ENCODE peak calls at places on chromosomes 1 and 21, in six cellular contexts. One of them, this sample, is unnamed.

GRCh38 chr1:60152886-60153285 is 79.3 kb upstream of the C1orf87 start:
- DNase-seq in HepG2: no peak
- DNase-seq in neural progenitor cell: no peak
- DNase-seq in fibroblast of lung: no peak
- DNase-seq in mammary epithelial cell: no peak
- DNase-seq in SK-N-SH: no peak
- DNase-seq in this sample: no peak

GRCh38 chr1:155184835-155185782 is 11.5 kb downstream of the TRIM46 start:
- DNase-seq in HepG2: no peak
- DNase-seq in neural progenitor cell: no peak
- DNase-seq in fibroblast of lung: no peak
- DNase-seq in mammary epithelial cell: no peak
- DNase-seq in SK-N-SH: peak
- DNase-seq in this sample: no peak

GRCh38 chr1:184223216-184223615 is 163.6 kb upstream of the C1orf21 start:
- DNase-seq in HepG2: no peak
- DNase-seq in neural progenitor cell: no peak
- DNase-seq in fibroblast of lung: no peak
- DNase-seq in mammary epithelial cell: no peak
- DNase-seq in SK-N-SH: no peak
- DNase-seq in this sample: no peak

GRCh38 chr1:210251680-210252490 is 19.3 kb downstream of the SERTAD4 start:
- DNase-seq in HepG2: no peak
- DNase-seq in neural progenitor cell: peak
- DNase-seq in fibroblast of lung: no peak
- DNase-seq in mammary epithelial cell: no peak
- DNase-seq in SK-N-SH: no peak
- DNase-seq in this sample: no peak

GRCh38 chr1:97041011-97041410 is 319.4 kb downstream of the PTBP2 start:
- DNase-seq in HepG2: no peak
- DNase-seq in neural progenitor cell: no peak
- DNase-seq in fibroblast of lung: no peak
- DNase-seq in mammary epithelial cell: no peak
- DNase-seq in SK-N-SH: no peak
- DNase-seq in this sample: no peak

GRCh38 chr1:29630756-29631155 is 394.4 kb downstream of the PTPRU start:
- DNase-seq in HepG2: no peak
- DNase-seq in neural progenitor cell: no peak
- DNase-seq in fibroblast of lung: no peak
- DNase-seq in mammary epithelial cell: no peak
- DNase-seq in SK-N-SH: no peak
- DNase-seq in this sample: no peak

GRCh38 chr1:201295346-201295745 is 12.0 kb downstream of the PKP1 start:
- DNase-seq in HepG2: no peak
- DNase-seq in neural progenitor cell: peak
- DNase-seq in fibroblast of lung: no peak
- DNase-seq in mammary epithelial cell: no peak
- DNase-seq in SK-N-SH: no peak
- DNase-seq in this sample: no peak

GRCh38 chr1:212941452-212941851 is 8.9 kb upstream of the VASH2 start:
- DNase-seq in HepG2: no peak
- DNase-seq in neural progenitor cell: no peak
- DNase-seq in fibroblast of lung: no peak
- DNase-seq in mammary epithelial cell: no peak
- DNase-seq in SK-N-SH: no peak
- DNase-seq in this sample: no peak

GRCh38 chr1:23657659-23658275 is 33.8 kb upstream of the RPL11 start:
- DNase-seq in HepG2: peak
- DNase-seq in neural progenitor cell: peak
- DNase-seq in fibroblast of lung: peak
- DNase-seq in mammary epithelial cell: peak
- DNase-seq in SK-N-SH: peak
- DNase-seq in this sample: no peak

GRCh38 chr1:160672789-160673695 is 26.2 kb upstream of the SLAMF1 start:
- DNase-seq in HepG2: no peak
- DNase-seq in neural progenitor cell: no peak
- DNase-seq in fibroblast of lung: no peak
- DNase-seq in mammary epithelial cell: no peak
- DNase-seq in SK-N-SH: no peak
- DNase-seq in this sample: no peak

GRCh38 chr1:114482585-114482984 is 28.4 kb downstream of the TRIM33 start:
- DNase-seq in HepG2: no peak
- DNase-seq in neural progenitor cell: no peak
- DNase-seq in fibroblast of lung: no peak
- DNase-seq in mammary epithelial cell: no peak
- DNase-seq in SK-N-SH: no peak
- DNase-seq in this sample: no peak

GRCh38 chr1:235056937-235057336 is 71.7 kb downstream of the TOMM20 start:
- DNase-seq in HepG2: no peak
- DNase-seq in neural progenitor cell: no peak
- DNase-seq in fibroblast of lung: no peak
- DNase-seq in mammary epithelial cell: peak
- DNase-seq in SK-N-SH: no peak
- DNase-seq in this sample: peak

GRCh38 chr1:25954371-25954938 is 43.4 kb downstream of the PAFAH2 start:
- DNase-seq in HepG2: no peak
- DNase-seq in neural progenitor cell: no peak
- DNase-seq in fibroblast of lung: no peak
- DNase-seq in mammary epithelial cell: peak
- DNase-seq in SK-N-SH: no peak
- DNase-seq in this sample: no peak

GRCh38 chr1:113980120-113980519 is 846 bp downstream of the OLFML3 start:
- DNase-seq in HepG2: no peak
- DNase-seq in neural progenitor cell: no peak
- DNase-seq in fibroblast of lung: peak
- DNase-seq in mammary epithelial cell: no peak
- DNase-seq in SK-N-SH: no peak
- DNase-seq in this sample: no peak

GRCh38 chr21:40385883-40386282 is 461.1 kb downstream of the DSCAM start:
- DNase-seq in HepG2: no peak
- DNase-seq in neural progenitor cell: no peak
- DNase-seq in fibroblast of lung: no peak
- DNase-seq in mammary epithelial cell: no peak
- DNase-seq in SK-N-SH: no peak
- DNase-seq in this sample: no peak

GRCh38 chr1:84869750-84870149 is 23.3 kb downstream of the LPAR3 start:
- DNase-seq in HepG2: no peak
- DNase-seq in neural progenitor cell: no peak
- DNase-seq in fibroblast of lung: peak
- DNase-seq in mammary epithelial cell: peak
- DNase-seq in SK-N-SH: no peak
- DNase-seq in this sample: no peak

GRCh38 chr21:29258626-29259335 is 39.9 kb upstream of the BACH1 start:
- DNase-seq in HepG2: peak
- DNase-seq in neural progenitor cell: no peak
- DNase-seq in fibroblast of lung: peak
- DNase-seq in mammary epithelial cell: peak
- DNase-seq in SK-N-SH: no peak
- DNase-seq in this sample: peak

GRCh38 chr1:176816232-176816631 is 348.3 kb downstream of the ASTN1 start:
- DNase-seq in HepG2: no peak
- DNase-seq in neural progenitor cell: no peak
- DNase-seq in fibroblast of lung: no peak
- DNase-seq in mammary epithelial cell: no peak
- DNase-seq in SK-N-SH: no peak
- DNase-seq in this sample: no peak

GRCh38 chr21:26965567-26966359 is 1.1 kb downstream of the ADAMTS5 start:
- DNase-seq in HepG2: no peak
- DNase-seq in neural progenitor cell: peak
- DNase-seq in fibroblast of lung: no peak
- DNase-seq in mammary epithelial cell: peak
- DNase-seq in SK-N-SH: peak
- DNase-seq in this sample: no peak

GRCh38 chr1:147273409-147274307 is 31.2 kb downstream of the CHD1L start:
- DNase-seq in HepG2: peak
- DNase-seq in neural progenitor cell: peak
- DNase-seq in fibroblast of lung: peak
- DNase-seq in mammary epithelial cell: peak
- DNase-seq in SK-N-SH: peak
- DNase-seq in this sample: peak

GRCh38 chr1:226986496-226987178 is 46.5 kb downstream of the COQ8A start:
- DNase-seq in HepG2: no peak
- DNase-seq in neural progenitor cell: no peak
- DNase-seq in fibroblast of lung: no peak
- DNase-seq in mammary epithelial cell: no peak
- DNase-seq in SK-N-SH: no peak
- DNase-seq in this sample: no peak

GRCh38 chr1:185499986-185500626 is 183.1 kb upstream of the IVNS1ABP start:
- DNase-seq in HepG2: no peak
- DNase-seq in neural progenitor cell: no peak
- DNase-seq in fibroblast of lung: peak
- DNase-seq in mammary epithelial cell: peak
- DNase-seq in SK-N-SH: no peak
- DNase-seq in this sample: peak

GRCh38 chr1:217089239-217090014 is 366.2 kb upstream of the ESRRG start:
- DNase-seq in HepG2: no peak
- DNase-seq in neural progenitor cell: peak
- DNase-seq in fibroblast of lung: peak
- DNase-seq in mammary epithelial cell: peak
- DNase-seq in SK-N-SH: peak
- DNase-seq in this sample: no peak

DNA sequence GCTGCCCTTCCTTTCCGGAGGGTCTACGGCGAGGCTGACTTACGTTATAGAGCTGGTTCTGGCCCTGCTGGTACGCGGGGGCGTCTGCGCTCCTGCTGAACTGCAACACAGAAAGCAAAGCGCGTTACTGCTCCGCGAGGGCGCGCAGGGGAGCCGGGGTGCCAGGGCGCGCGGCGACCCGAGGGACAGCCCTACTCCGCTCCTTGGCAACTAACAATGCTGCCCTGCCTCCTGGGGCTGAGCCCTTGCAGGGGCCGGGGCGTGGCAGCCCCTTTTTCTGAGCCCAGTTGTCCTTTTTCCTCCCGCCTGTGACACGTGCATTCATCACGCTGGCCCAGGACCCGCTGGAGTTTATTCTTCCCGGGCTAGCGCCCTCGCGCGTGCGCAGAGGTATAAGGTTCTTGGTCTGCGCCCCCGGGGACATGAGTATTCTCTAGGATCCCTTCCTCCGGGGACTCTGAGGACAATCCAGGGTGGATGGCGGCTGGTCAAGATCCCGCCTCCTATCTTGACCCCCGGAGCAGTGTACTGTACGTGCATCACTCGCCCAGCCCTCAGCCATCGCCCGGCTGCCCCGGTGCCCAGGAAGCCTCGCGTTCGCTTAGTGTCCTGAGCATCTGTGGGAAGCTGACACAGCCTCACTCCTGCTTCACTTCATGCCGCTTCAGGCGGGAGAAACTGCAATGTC is 78.9 kb downstream of the CD247 start:
- DNase-seq in HepG2: peak
- DNase-seq in neural progenitor cell: peak
- DNase-seq in fibroblast of lung: peak
- DNase-seq in mammary epithelial cell: peak
- DNase-seq in SK-N-SH: peak
- DNase-seq in this sample: no peak
- H3K9ac ChIP-seq in HepG2: no peak
- H3K9ac ChIP-seq in neural progenitor cell: no peak
- H3K9ac ChIP-seq in fibroblast of lung: no peak
- H3K9ac ChIP-seq in mammary epithelial cell: no peak
- H3K9ac ChIP-seq in SK-N-SH: no peak
- H3K9ac ChIP-seq in this sample: no peak

DNA sequence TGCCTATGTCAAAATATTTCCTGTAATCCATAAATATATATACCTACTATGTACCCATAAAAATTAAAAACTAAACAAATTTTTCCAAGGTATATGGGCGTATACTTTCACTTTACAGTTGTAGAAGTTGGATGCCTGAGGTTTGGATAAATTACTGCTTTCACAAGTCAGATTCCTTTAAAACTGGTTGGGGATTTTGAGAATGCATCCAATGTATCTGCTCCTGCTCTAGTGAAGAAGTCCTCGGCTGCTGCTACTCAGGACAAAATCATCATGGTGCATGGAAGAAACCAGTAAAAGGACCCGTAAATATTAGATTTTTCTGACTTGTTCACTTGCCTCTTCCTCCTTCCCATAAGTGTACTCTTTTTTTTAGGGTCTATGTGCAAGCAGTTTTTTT is 841.1 kb downstream of the USP25 start:
- DNase-seq in HepG2: no peak
- DNase-seq in neural progenitor cell: no peak
- DNase-seq in fibroblast of lung: no peak
- DNase-seq in mammary epithelial cell: no peak
- DNase-seq in SK-N-SH: no peak
- DNase-seq in this sample: no peak
- H3K27ac ChIP-seq in HepG2: no peak
- H3K27ac ChIP-seq in neural progenitor cell: no peak
- H3K27ac ChIP-seq in fibroblast of lung: no peak
- H3K27ac ChIP-seq in mammary epithelial cell: no peak
- H3K27ac ChIP-seq in SK-N-SH: peak
- H3K27ac ChIP-seq in this sample: no peak

GRCh38 chr1:175319912-175320230 is 127.3 kb upstream of the KIAA0040 start:
- DNase-seq in HepG2: no peak
- DNase-seq in neural progenitor cell: no peak
- DNase-seq in fibroblast of lung: no peak
- DNase-seq in mammary epithelial cell: no peak
- DNase-seq in SK-N-SH: no peak
- DNase-seq in this sample: no peak

GRCh38 chr1:175322109-175322508 is 129.5 kb upstream of the KIAA0040 start:
- DNase-seq in HepG2: no peak
- DNase-seq in neural progenitor cell: no peak
- DNase-seq in fibroblast of lung: no peak
- DNase-seq in mammary epithelial cell: no peak
- DNase-seq in SK-N-SH: no peak
- DNase-seq in this sample: no peak

GRCh38 chr1:175319112-175319911 is 126.7 kb upstream of the KIAA0040 start:
- DNase-seq in HepG2: peak
- DNase-seq in neural progenitor cell: peak
- DNase-seq in fibroblast of lung: peak
- DNase-seq in mammary epithelial cell: peak
- DNase-seq in SK-N-SH: peak
- DNase-seq in this sample: peak

GRCh38 chr1:175318633-175319032 is 126.1 kb upstream of the KIAA0040 start:
- DNase-seq in HepG2: no peak
- DNase-seq in neural progenitor cell: no peak
- DNase-seq in fibroblast of lung: no peak
- DNase-seq in mammary epithelial cell: no peak
- DNase-seq in SK-N-SH: no peak
- DNase-seq in this sample: no peak

GRCh38 chr1:175320804-175321203 is 128.2 kb upstream of the KIAA0040 start:
- DNase-seq in HepG2: no peak
- DNase-seq in neural progenitor cell: no peak
- DNase-seq in fibroblast of lung: no peak
- DNase-seq in mammary epithelial cell: no peak
- DNase-seq in SK-N-SH: no peak
- DNase-seq in this sample: no peak
- H3K9ac ChIP-seq in HepG2: no peak
- H3K9ac ChIP-seq in neural progenitor cell: no peak
- H3K9ac ChIP-seq in fibroblast of lung: no peak
- H3K9ac ChIP-seq in mammary epithelial cell: no peak
- H3K9ac ChIP-seq in SK-N-SH: no peak
- H3K9ac ChIP-seq in this sample: no peak

DNA sequence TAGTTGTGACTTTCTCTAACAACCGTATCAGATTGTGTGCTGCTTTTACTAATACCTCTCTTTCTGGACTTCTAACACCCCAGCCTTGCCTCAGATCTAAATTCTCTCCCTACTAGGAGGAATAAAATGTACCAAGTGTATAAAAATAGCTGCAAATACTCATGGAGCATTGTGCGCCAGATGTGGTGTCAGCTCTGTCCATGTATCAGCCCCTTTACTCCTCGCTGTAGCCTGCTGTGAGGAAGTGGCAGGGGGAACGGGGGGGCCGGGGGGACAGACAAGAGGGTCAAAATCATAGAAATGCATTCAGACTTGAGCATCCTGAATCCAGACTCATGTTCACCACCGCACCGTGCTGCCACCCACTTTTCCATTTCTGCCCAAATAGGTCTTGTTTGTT is 76.2 kb downstream of the UBE4B start:
- DNase-seq in HepG2: no peak
- DNase-seq in neural progenitor cell: no peak
- DNase-seq in fibroblast of lung: no peak
- DNase-seq in mammary epithelial cell: no peak
- DNase-seq in SK-N-SH: no peak
- DNase-seq in this sample: no peak
- H3K27ac ChIP-seq in HepG2: no peak
- H3K27ac ChIP-seq in neural progenitor cell: no peak
- H3K27ac ChIP-seq in fibroblast of lung: peak
- H3K27ac ChIP-seq in mammary epithelial cell: peak
- H3K27ac ChIP-seq in SK-N-SH: peak
- H3K27ac ChIP-seq in this sample: no peak

This sample was measured in keratinocyte.